ENCODE peak calls at places on chromosomes 1 and 21, in five cellular contexts. One of them, this sample, is unnamed.

GRCh38 chr1:205440476-205441317 is 15.1 kb downstream of the BLACAT1 start:
- DNase-seq in K562: peak; percentile 73
- DNase-seq in H1: no peak
- DNase-seq in GM12878: peak; percentile 47
- DNase-seq in Panc1: no peak
- DNase-seq in this sample: peak; percentile 85

GRCh38 chr1:234019387-234019786 is 114.9 kb downstream of the SLC35F3 start:
- DNase-seq in H1: no peak
- DNase-seq in GM12878: no peak
- DNase-seq in Panc1: no peak
- DNase-seq in K562: no peak
- DNase-seq in this sample: no peak

GRCh38 chr1:14987829-14988603 is 165.5 kb upstream of the TMEM51 start:
- DNase-seq in GM12878: no peak
- DNase-seq in H1: no peak
- DNase-seq in Panc1: no peak
- DNase-seq in K562: no peak
- DNase-seq in this sample: no peak

GRCh38 chr1:228100822-228101613 is 2.1 kb downstream of the C1orf35 start:
- DNase-seq in Panc1: no peak
- DNase-seq in K562: peak; percentile 18
- DNase-seq in GM12878: no peak
- DNase-seq in H1: no peak
- DNase-seq in this sample: no peak

GRCh38 chr1:34929497-34929852 is at the start of gene DLGAP3:
- DNase-seq in H1: no peak
- DNase-seq in Panc1: no peak
- DNase-seq in K562: peak; percentile 77
- DNase-seq in GM12878: no peak
- DNase-seq in this sample: no peak

GRCh38 chr1:21499283-21499945 is 9.8 kb upstream of the ALPL start:
- DNase-seq in Panc1: no peak
- DNase-seq in H1: no peak
- DNase-seq in K562: no peak
- DNase-seq in GM12878: no peak
- DNase-seq in this sample: no peak

GRCh38 chr1:226637147-226637935 is 88.8 kb downstream of the STUM start:
- DNase-seq in H1: no peak
- DNase-seq in GM12878: no peak
- DNase-seq in Panc1: no peak
- DNase-seq in K562: peak; percentile 75
- DNase-seq in this sample: no peak

GRCh38 chr1:153696741-153697140 is 18.3 kb downstream of the NPR1 start:
- DNase-seq in K562: no peak
- DNase-seq in Panc1: no peak
- DNase-seq in GM12878: no peak
- DNase-seq in H1: no peak
- DNase-seq in this sample: no peak

GRCh38 chr1:115336741-115337140 is 1.3 kb downstream of the NGF start:
- DNase-seq in Panc1: no peak
- DNase-seq in H1: no peak
- DNase-seq in K562: no peak
- DNase-seq in GM12878: no peak
- DNase-seq in this sample: no peak

GRCh38 chr21:34795152-34796141 is 126.7 kb downstream of the CLIC6 start:
- DNase-seq in K562: no peak
- DNase-seq in Panc1: no peak
- DNase-seq in GM12878: no peak
- DNase-seq in H1: no peak
- DNase-seq in this sample: peak; percentile 61

GRCh38 chr1:57623791-57624538 is 200.1 kb upstream of the DAB1 start:
- DNase-seq in H1: no peak
- DNase-seq in Panc1: no peak
- DNase-seq in K562: no peak
- DNase-seq in GM12878: no peak
- DNase-seq in this sample: no peak

GRCh38 chr1:221439008-221439733 is 302.7 kb downstream of the DUSP10 start:
- DNase-seq in K562: no peak
- DNase-seq in H1: peak; percentile 19
- DNase-seq in GM12878: peak; percentile 52
- DNase-seq in Panc1: peak; percentile 82
- DNase-seq in this sample: peak; percentile 86

GRCh38 chr1:154497026-154497806 is 4.8 kb upstream of the TDRD10 start:
- DNase-seq in H1: no peak
- DNase-seq in Panc1: no peak
- DNase-seq in K562: peak; percentile 71
- DNase-seq in GM12878: peak; percentile 32
- DNase-seq in this sample: no peak

GRCh38 chr21:27320868-27321267 is 354.0 kb upstream of the ADAMTS5 start:
- DNase-seq in Panc1: no peak
- DNase-seq in GM12878: no peak
- DNase-seq in H1: no peak
- DNase-seq in K562: no peak
- DNase-seq in this sample: no peak

GRCh38 chr1:235888119-235888643 is 21.5 kb upstream of the LYST start:
- DNase-seq in H1: no peak
- DNase-seq in K562: no peak
- DNase-seq in GM12878: peak; percentile 79
- DNase-seq in Panc1: no peak
- DNase-seq in this sample: no peak

GRCh38 chr1:10665930-10666850 is 130.3 kb downstream of the CASZ1 start:
- DNase-seq in GM12878: no peak
- DNase-seq in H1: no peak
- DNase-seq in K562: no peak
- DNase-seq in Panc1: no peak
- DNase-seq in this sample: no peak

GRCh38 chr1:15948600-15949452 is 27.1 kb downstream of the ZBTB17 start:
- DNase-seq in K562: peak; percentile 63
- DNase-seq in Panc1: no peak
- DNase-seq in GM12878: no peak
- DNase-seq in H1: no peak
- DNase-seq in this sample: no peak

GRCh38 chr1:185880779-185881333 is 146.7 kb downstream of the HMCN1 start:
- DNase-seq in GM12878: no peak
- DNase-seq in H1: no peak
- DNase-seq in Panc1: no peak
- DNase-seq in K562: no peak
- DNase-seq in this sample: no peak

GRCh38 chr21:45513741-45514310 is 28.4 kb downstream of the SLC19A1 start:
- DNase-seq in Panc1: no peak
- DNase-seq in K562: no peak
- DNase-seq in GM12878: no peak
- DNase-seq in H1: no peak
- DNase-seq in this sample: no peak

GRCh38 chr21:35268261-35268660 is 219.2 kb upstream of the RUNX1 start:
- DNase-seq in Panc1: no peak
- DNase-seq in H1: no peak
- DNase-seq in K562: no peak
- DNase-seq in GM12878: no peak
- DNase-seq in this sample: no peak

GRCh38 chr1:157505481-157506272 is 46.6 kb downstream of the FCRL5 start:
- DNase-seq in GM12878: peak; percentile 59
- DNase-seq in H1: peak; percentile 34
- DNase-seq in K562: peak; percentile 53
- DNase-seq in Panc1: peak; percentile 33
- DNase-seq in this sample: peak; percentile 39

GRCh38 chr1:108708726-108709660 is 3.7 kb upstream of the FNDC7 start:
- DNase-seq in H1: no peak
- DNase-seq in GM12878: no peak
- DNase-seq in K562: no peak
- DNase-seq in Panc1: no peak
- DNase-seq in this sample: no peak

GRCh38 chr1:107934573-107934972 is 30.4 kb downstream of the VAV3 start:
- DNase-seq in GM12878: peak; percentile 58
- DNase-seq in H1: no peak
- DNase-seq in Panc1: no peak
- DNase-seq in K562: no peak
- DNase-seq in this sample: no peak

GRCh38 chr21:42575111-42575510 is 61.5 kb downstream of the SLC37A1 start:
- DNase-seq in K562: no peak
- DNase-seq in H1: no peak
- DNase-seq in Panc1: no peak
- DNase-seq in GM12878: no peak
- DNase-seq in this sample: no peak

GRCh38 chr1:168752171-168752570 is 23.2 kb upstream of the DPT start:
- DNase-seq in GM12878: no peak
- DNase-seq in K562: no peak
- DNase-seq in H1: no peak
- DNase-seq in Panc1: peak; percentile 17
- DNase-seq in this sample: no peak

GRCh38 chr1:44807364-44808062 is 362 bp upstream of the DYNLT4 start:
- DNase-seq in GM12878: peak; percentile 65
- DNase-seq in H1: peak; percentile 89
- DNase-seq in K562: peak; percentile 86
- DNase-seq in Panc1: peak; percentile 95
- DNase-seq in this sample: peak; percentile 98

DNA sequence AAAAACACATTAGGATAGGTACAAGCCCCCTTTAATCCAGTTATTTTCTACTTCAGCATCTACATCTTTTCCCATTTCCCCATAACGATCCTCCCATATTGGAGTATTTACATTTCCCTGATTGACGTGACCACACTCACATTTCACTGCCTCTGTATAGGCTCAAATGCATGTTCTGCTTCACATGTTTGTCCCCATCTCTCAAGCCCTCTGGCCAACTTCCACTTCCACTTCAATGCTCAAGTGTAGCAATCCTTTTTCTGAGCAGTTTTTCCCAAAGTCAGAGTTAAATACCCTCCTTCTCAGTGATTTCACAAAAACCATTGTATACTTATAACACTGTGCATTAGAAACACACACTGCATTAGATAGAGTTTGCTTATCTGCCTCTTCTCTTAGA is 61.8 kb upstream of the TTLL7 start:
- DNase-seq in Panc1: no peak
- DNase-seq in H1: no peak
- DNase-seq in GM12878: no peak
- DNase-seq in K562: no peak
- DNase-seq in this sample: no peak
- TF ChIP-seq SIN3A in Panc1: no peak
- TF ChIP-seq SIN3A in H1: no peak
- TF ChIP-seq SIN3A in GM12878: no peak
- TF ChIP-seq SIN3A in K562: no peak
- TF ChIP-seq SIN3A in this sample: no peak

GRCh38 chr1:164614316-164614715 is 55.3 kb downstream of the PBX1 start:
- DNase-seq in K562: no peak
- DNase-seq in H1: no peak
- DNase-seq in Panc1: no peak
- DNase-seq in GM12878: no peak
- DNase-seq in this sample: no peak

GRCh38 chr1:164622057-164622840 is 63.3 kb downstream of the PBX1 start:
- DNase-seq in GM12878: no peak
- DNase-seq in Panc1: no peak
- DNase-seq in H1: no peak
- DNase-seq in K562: no peak
- DNase-seq in this sample: no peak

GRCh38 chr1:164613176-164613575 is 54.2 kb downstream of the PBX1 start:
- DNase-seq in Panc1: no peak
- DNase-seq in K562: no peak
- DNase-seq in GM12878: no peak
- DNase-seq in H1: no peak
- DNase-seq in this sample: peak; percentile 26

GRCh38 chr1:164619006-164619784 is 60.2 kb downstream of the PBX1 start:
- DNase-seq in K562: no peak
- DNase-seq in H1: no peak
- DNase-seq in GM12878: no peak
- DNase-seq in Panc1: no peak
- DNase-seq in this sample: no peak

GRCh38 chr1:164617607-164618564 is 58.9 kb downstream of the PBX1 start:
- DNase-seq in H1: peak; percentile 21
- DNase-seq in Panc1: peak; percentile 7
- DNase-seq in K562: peak; percentile 31
- DNase-seq in GM12878: no peak
- DNase-seq in this sample: peak; percentile 19
- TF ChIP-seq SIN3A in H1: no peak
- TF ChIP-seq SIN3A in Panc1: no peak
- TF ChIP-seq SIN3A in K562: no peak
- TF ChIP-seq SIN3A in GM12878: no peak
- TF ChIP-seq SIN3A in this sample: no peak

GRCh38 chr21:37668462-37669239 is 247.6 kb downstream of the KCNJ6 start:
- DNase-seq in K562: no peak
- DNase-seq in H1: no peak
- DNase-seq in Panc1: no peak
- DNase-seq in GM12878: no peak
- DNase-seq in this sample: no peak

GRCh38 chr21:37669249-37669648 is 247.0 kb downstream of the KCNJ6 start:
- DNase-seq in GM12878: no peak
- DNase-seq in H1: no peak
- DNase-seq in K562: no peak
- DNase-seq in Panc1: no peak
- DNase-seq in this sample: no peak

GRCh38 chr21:37660709-37661108 is 255.5 kb downstream of the KCNJ6 start:
- DNase-seq in H1: no peak
- DNase-seq in K562: no peak
- DNase-seq in Panc1: no peak
- DNase-seq in GM12878: no peak
- DNase-seq in this sample: no peak

GRCh38 chr21:37667380-37667779 is 248.9 kb downstream of the KCNJ6 start:
- DNase-seq in GM12878: no peak
- DNase-seq in H1: no peak
- DNase-seq in K562: no peak
- DNase-seq in Panc1: no peak
- DNase-seq in this sample: no peak

DNA sequence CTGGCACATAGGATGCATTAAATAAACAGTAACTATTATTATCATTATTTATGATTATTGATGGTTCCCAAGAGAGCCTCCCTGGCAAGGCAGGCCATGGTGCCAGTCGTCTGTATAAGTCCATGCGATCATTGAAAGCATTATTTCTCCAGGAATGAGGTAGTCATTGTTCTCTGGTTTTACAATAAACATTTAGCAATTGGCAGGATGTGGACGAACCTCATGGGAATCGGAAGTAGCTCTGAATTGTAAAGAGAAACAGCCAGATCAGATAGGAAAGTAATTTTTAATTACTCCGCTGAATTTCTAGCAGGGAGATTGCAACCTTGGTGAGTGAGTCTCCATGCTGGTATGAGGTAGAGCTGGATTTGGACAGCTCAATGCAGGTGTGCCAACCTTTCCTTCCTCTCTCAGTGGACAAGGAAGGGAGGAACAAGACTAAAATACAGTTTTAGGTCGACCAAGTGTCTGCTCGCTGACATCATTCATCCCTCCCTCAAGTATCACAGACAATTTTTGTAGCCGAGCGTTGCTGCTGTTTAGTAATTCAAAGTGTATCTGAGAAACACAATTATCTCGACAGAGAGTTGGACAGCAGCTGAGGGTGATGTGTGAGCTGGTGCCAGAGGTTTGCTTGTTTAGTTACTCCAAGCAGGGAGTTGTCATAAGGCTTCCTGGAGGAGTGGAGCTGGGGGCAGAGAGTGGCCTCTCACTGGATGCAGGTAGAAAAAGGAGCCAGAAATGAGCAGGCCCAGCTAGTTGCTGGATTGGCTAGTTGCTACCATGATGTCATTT is 250.8 kb downstream of the KCNJ6 start:
- DNase-seq in K562: no peak
- DNase-seq in GM12878: no peak
- DNase-seq in Panc1: no peak
- DNase-seq in H1: no peak
- DNase-seq in this sample: no peak
- TF ChIP-seq SIN3A in K562: no peak
- TF ChIP-seq SIN3A in GM12878: no peak
- TF ChIP-seq SIN3A in Panc1: no peak
- TF ChIP-seq SIN3A in H1: no peak
- TF ChIP-seq SIN3A in this sample: no peak

GRCh38 chr1:18770799-18771198 is 88.7 kb downstream of the TAS1R2 start:
- DNase-seq in Panc1: no peak
- DNase-seq in GM12878: no peak
- DNase-seq in H1: no peak
- DNase-seq in K562: no peak
- DNase-seq in this sample: no peak
- TF ChIP-seq SIN3A in Panc1: no peak
- TF ChIP-seq SIN3A in GM12878: no peak
- TF ChIP-seq SIN3A in H1: no peak
- TF ChIP-seq SIN3A in K562: no peak
- TF ChIP-seq SIN3A in this sample: no peak